ENCODE peak calls at places on chromosomes 12 and 14, in seven cellular contexts. One of them, this sample, is unnamed.

GRCh38 chr14:81172881-81173280 is 47.9 kb downstream of the GTF2A1 start:
- DNase-seq in T-helper 17 cell: no peak
- DNase-seq in CD8-positive, alpha-beta memory T cell: no peak
- DNase-seq in OCI-LY7: peak; percentile 18
- DNase-seq in HepG2: no peak
- DNase-seq in mesenchymal stem cell: peak; percentile 17
- DNase-seq in HCT116: no peak
- DNase-seq in this sample: no peak

GRCh38 chr14:50452979-50453705 is 56.5 kb upstream of the CDKL1 start:
- DNase-seq in HepG2: no peak
- DNase-seq in HCT116: no peak
- DNase-seq in T-helper 17 cell: no peak
- DNase-seq in mesenchymal stem cell: peak; percentile 56
- DNase-seq in CD8-positive, alpha-beta memory T cell: no peak
- DNase-seq in OCI-LY7: no peak
- DNase-seq in this sample: no peak

GRCh38 chr14:94612580-94613554 is 676 bp downstream of the SERPINA3 start:
- DNase-seq in HCT116: no peak
- DNase-seq in CD8-positive, alpha-beta memory T cell: no peak
- DNase-seq in OCI-LY7: no peak
- DNase-seq in HepG2: peak; percentile 27
- DNase-seq in mesenchymal stem cell: no peak
- DNase-seq in T-helper 17 cell: no peak
- DNase-seq in this sample: no peak

GRCh38 chr14:32403688-32404087 is 74.6 kb downstream of the AKAP6 start:
- DNase-seq in HCT116: no peak
- DNase-seq in HepG2: no peak
- DNase-seq in mesenchymal stem cell: no peak
- DNase-seq in CD8-positive, alpha-beta memory T cell: no peak
- DNase-seq in OCI-LY7: no peak
- DNase-seq in T-helper 17 cell: no peak
- DNase-seq in this sample: no peak

GRCh38 chr12:66354291-66354690 is 52.0 kb downstream of the HELB start:
- DNase-seq in T-helper 17 cell: no peak
- DNase-seq in HepG2: no peak
- DNase-seq in CD8-positive, alpha-beta memory T cell: no peak
- DNase-seq in HCT116: no peak
- DNase-seq in OCI-LY7: no peak
- DNase-seq in mesenchymal stem cell: no peak
- DNase-seq in this sample: no peak

GRCh38 chr12:70271025-70271424 is 27.8 kb downstream of the CNOT2 start:
- DNase-seq in T-helper 17 cell: no peak
- DNase-seq in mesenchymal stem cell: no peak
- DNase-seq in HepG2: peak; percentile 72
- DNase-seq in OCI-LY7: no peak
- DNase-seq in HCT116: no peak
- DNase-seq in CD8-positive, alpha-beta memory T cell: no peak
- DNase-seq in this sample: no peak

GRCh38 chr14:52923902-52924575 is 26.8 kb downstream of the FERMT2 start:
- DNase-seq in CD8-positive, alpha-beta memory T cell: no peak
- DNase-seq in HepG2: peak; percentile 43
- DNase-seq in T-helper 17 cell: no peak
- DNase-seq in mesenchymal stem cell: no peak
- DNase-seq in HCT116: no peak
- DNase-seq in OCI-LY7: no peak
- DNase-seq in this sample: no peak

GRCh38 chr12:102172436-102172835 is 25.2 kb downstream of the PMCH start:
- DNase-seq in HCT116: no peak
- DNase-seq in OCI-LY7: no peak
- DNase-seq in HepG2: no peak
- DNase-seq in CD8-positive, alpha-beta memory T cell: no peak
- DNase-seq in mesenchymal stem cell: peak; percentile 26
- DNase-seq in T-helper 17 cell: no peak
- DNase-seq in this sample: no peak

GRCh38 chr12:6943387-6943718 is 263 bp upstream of the RNU7-1 start:
- DNase-seq in T-helper 17 cell: peak; percentile 67
- DNase-seq in mesenchymal stem cell: peak; percentile 97
- DNase-seq in OCI-LY7: peak; percentile 94
- DNase-seq in HepG2: peak; percentile 88
- DNase-seq in HCT116: peak; percentile 89
- DNase-seq in CD8-positive, alpha-beta memory T cell: peak; percentile 89
- DNase-seq in this sample: peak; percentile 90

GRCh38 chr12:95908573-95908972 is 33.8 kb downstream of the CCDC38 start:
- DNase-seq in CD8-positive, alpha-beta memory T cell: no peak
- DNase-seq in HCT116: no peak
- DNase-seq in HepG2: no peak
- DNase-seq in mesenchymal stem cell: no peak
- DNase-seq in T-helper 17 cell: no peak
- DNase-seq in OCI-LY7: no peak
- DNase-seq in this sample: no peak

GRCh38 chr12:83514372-83514771 is 827.7 kb downstream of the TMTC2 start:
- DNase-seq in HepG2: no peak
- DNase-seq in HCT116: peak; percentile 15
- DNase-seq in OCI-LY7: no peak
- DNase-seq in CD8-positive, alpha-beta memory T cell: no peak
- DNase-seq in T-helper 17 cell: no peak
- DNase-seq in mesenchymal stem cell: no peak
- DNase-seq in this sample: no peak

GRCh38 chr12:84315926-84316325 is 596.7 kb downstream of the SLC6A15 start:
- DNase-seq in CD8-positive, alpha-beta memory T cell: no peak
- DNase-seq in HepG2: no peak
- DNase-seq in mesenchymal stem cell: no peak
- DNase-seq in HCT116: no peak
- DNase-seq in T-helper 17 cell: no peak
- DNase-seq in OCI-LY7: no peak
- DNase-seq in this sample: no peak

GRCh38 chr12:42327227-42327590 is 1.2 kb downstream of the PPHLN1 start:
- DNase-seq in CD8-positive, alpha-beta memory T cell: no peak
- DNase-seq in T-helper 17 cell: no peak
- DNase-seq in HCT116: no peak
- DNase-seq in HepG2: no peak
- DNase-seq in mesenchymal stem cell: no peak
- DNase-seq in OCI-LY7: no peak
- DNase-seq in this sample: no peak

GRCh38 chr14:71952381-71953363 is 20.4 kb downstream of the RGS6 start:
- DNase-seq in OCI-LY7: no peak
- DNase-seq in mesenchymal stem cell: no peak
- DNase-seq in T-helper 17 cell: no peak
- DNase-seq in CD8-positive, alpha-beta memory T cell: no peak
- DNase-seq in HepG2: no peak
- DNase-seq in HCT116: no peak
- DNase-seq in this sample: no peak

GRCh38 chr14:93788307-93788556 is at the start of gene PRIMA1:
- DNase-seq in OCI-LY7: no peak
- DNase-seq in HepG2: no peak
- DNase-seq in CD8-positive, alpha-beta memory T cell: no peak
- DNase-seq in mesenchymal stem cell: no peak
- DNase-seq in HCT116: no peak
- DNase-seq in T-helper 17 cell: no peak
- DNase-seq in this sample: no peak

GRCh38 chr12:94806617-94807016 is 156.3 kb upstream of the TMCC3 start:
- DNase-seq in HepG2: no peak
- DNase-seq in T-helper 17 cell: no peak
- DNase-seq in mesenchymal stem cell: no peak
- DNase-seq in HCT116: no peak
- DNase-seq in OCI-LY7: no peak
- DNase-seq in CD8-positive, alpha-beta memory T cell: no peak
- DNase-seq in this sample: no peak

GRCh38 chr12:25960176-25960575 is 1.7 kb downstream of the RASSF8 start:
- DNase-seq in T-helper 17 cell: no peak
- DNase-seq in OCI-LY7: no peak
- DNase-seq in mesenchymal stem cell: peak; percentile 46
- DNase-seq in HepG2: no peak
- DNase-seq in HCT116: no peak
- DNase-seq in CD8-positive, alpha-beta memory T cell: no peak
- DNase-seq in this sample: no peak

GRCh38 chr12:176321-177181 is 37.4 kb downstream of the SLC6A12 start:
- DNase-seq in HepG2: peak; percentile 61
- DNase-seq in T-helper 17 cell: no peak
- DNase-seq in CD8-positive, alpha-beta memory T cell: no peak
- DNase-seq in HCT116: no peak
- DNase-seq in mesenchymal stem cell: peak; percentile 63
- DNase-seq in OCI-LY7: no peak
- DNase-seq in this sample: no peak

GRCh38 chr12:34333337-34333736 is 311.0 kb downstream of the ALG10 start:
- DNase-seq in HCT116: no peak
- DNase-seq in OCI-LY7: no peak
- DNase-seq in T-helper 17 cell: no peak
- DNase-seq in CD8-positive, alpha-beta memory T cell: no peak
- DNase-seq in mesenchymal stem cell: no peak
- DNase-seq in HepG2: no peak
- DNase-seq in this sample: peak; percentile 62
- H3K9me3 ChIP-seq in HCT116: no peaks in the 10 kb centered on the region
- H3K9me3 ChIP-seq in OCI-LY7: no peaks in the 10 kb centered on the region
- H3K9me3 ChIP-seq in T-helper 17 cell: no peaks in the 10 kb centered on the region
- H3K9me3 ChIP-seq in CD8-positive, alpha-beta memory T cell: no peaks in the 10 kb centered on the region
- H3K9me3 ChIP-seq in mesenchymal stem cell: no peaks in the 10 kb centered on the region
- H3K9me3 ChIP-seq in HepG2: no peaks in the 10 kb centered on the region
- H3K9me3 ChIP-seq in this sample: no peaks in the 10 kb centered on the region

GRCh38 chr14:104307627-104308401 is 169.4 kb downstream of the KIF26A start:
- DNase-seq in HCT116: no peak
- DNase-seq in CD8-positive, alpha-beta memory T cell: no peak
- DNase-seq in T-helper 17 cell: no peak
- DNase-seq in OCI-LY7: no peak
- DNase-seq in HepG2: no peak
- DNase-seq in mesenchymal stem cell: no peak
- DNase-seq in this sample: peak; percentile 71

GRCh38 chr14:104313674-104314073 is 175.3 kb downstream of the KIF26A start:
- DNase-seq in T-helper 17 cell: no peak
- DNase-seq in HCT116: no peak
- DNase-seq in HepG2: no peak
- DNase-seq in OCI-LY7: no peak
- DNase-seq in CD8-positive, alpha-beta memory T cell: no peak
- DNase-seq in mesenchymal stem cell: no peak
- DNase-seq in this sample: no peak

GRCh38 chr14:104309657-104310369 is 171.4 kb downstream of the KIF26A start:
- DNase-seq in T-helper 17 cell: no peak
- DNase-seq in HepG2: no peak
- DNase-seq in mesenchymal stem cell: no peak
- DNase-seq in OCI-LY7: no peak
- DNase-seq in HCT116: no peak
- DNase-seq in CD8-positive, alpha-beta memory T cell: no peak
- DNase-seq in this sample: peak; percentile 20

GRCh38 chr14:104314251-104314941 is 176.0 kb downstream of the KIF26A start:
- DNase-seq in CD8-positive, alpha-beta memory T cell: no peak
- DNase-seq in mesenchymal stem cell: no peak
- DNase-seq in HepG2: no peak
- DNase-seq in T-helper 17 cell: no peak
- DNase-seq in OCI-LY7: no peak
- DNase-seq in HCT116: no peak
- DNase-seq in this sample: peak; percentile 65

GRCh38 chr14:104311358-104311757 is 173.0 kb downstream of the KIF26A start:
- DNase-seq in T-helper 17 cell: no peak
- DNase-seq in HCT116: no peak
- DNase-seq in OCI-LY7: no peak
- DNase-seq in CD8-positive, alpha-beta memory T cell: no peak
- DNase-seq in mesenchymal stem cell: no peak
- DNase-seq in HepG2: no peak
- DNase-seq in this sample: no peak
- H3K9me3 ChIP-seq in T-helper 17 cell: no peaks in the 10 kb centered on the region
- H3K9me3 ChIP-seq in HCT116: no peaks in the 10 kb centered on the region
- H3K9me3 ChIP-seq in OCI-LY7: no peaks in the 10 kb centered on the region
- H3K9me3 ChIP-seq in CD8-positive, alpha-beta memory T cell: no peaks in the 10 kb centered on the region
- H3K9me3 ChIP-seq in mesenchymal stem cell: no peaks in the 10 kb centered on the region
- H3K9me3 ChIP-seq in HepG2: no peaks in the 10 kb centered on the region
- H3K9me3 ChIP-seq in this sample: no peaks in the 10 kb centered on the region

GRCh38 chr14:105817971-105818711 is 291.8 kb downstream of the TMEM121 start:
- DNase-seq in mesenchymal stem cell: no peak
- DNase-seq in T-helper 17 cell: no peak
- DNase-seq in CD8-positive, alpha-beta memory T cell: no peak
- DNase-seq in OCI-LY7: peak; percentile 100
- DNase-seq in HepG2: no peak
- DNase-seq in HCT116: no peak
- DNase-seq in this sample: peak; percentile 54
- H3K9me3 ChIP-seq in mesenchymal stem cell: peaks cover 20% of the 10 kb centered on the region
- H3K9me3 ChIP-seq in T-helper 17 cell: no peaks in the 10 kb centered on the region
- H3K9me3 ChIP-seq in CD8-positive, alpha-beta memory T cell: no peaks in the 10 kb centered on the region
- H3K9me3 ChIP-seq in OCI-LY7: peaks cover 20% of the 10 kb centered on the region
- H3K9me3 ChIP-seq in HepG2: no peaks in the 10 kb centered on the region
- H3K9me3 ChIP-seq in HCT116: no peaks in the 10 kb centered on the region
- H3K9me3 ChIP-seq in this sample: no peaks in the 10 kb centered on the region

GRCh38 chr14:104192146-104192882 is 53.9 kb downstream of the KIF26A start:
- DNase-seq in OCI-LY7: no peak
- DNase-seq in HCT116: no peak
- DNase-seq in mesenchymal stem cell: no peak
- DNase-seq in T-helper 17 cell: no peak
- DNase-seq in CD8-positive, alpha-beta memory T cell: no peak
- DNase-seq in HepG2: no peak
- DNase-seq in this sample: no peak
- H3K9me3 ChIP-seq in OCI-LY7: no peaks in the 10 kb centered on the region
- H3K9me3 ChIP-seq in HCT116: no peaks in the 10 kb centered on the region
- H3K9me3 ChIP-seq in mesenchymal stem cell: no peaks in the 10 kb centered on the region
- H3K9me3 ChIP-seq in T-helper 17 cell: no peaks in the 10 kb centered on the region
- H3K9me3 ChIP-seq in CD8-positive, alpha-beta memory T cell: no peaks in the 10 kb centered on the region
- H3K9me3 ChIP-seq in HepG2: no peaks in the 10 kb centered on the region
- H3K9me3 ChIP-seq in this sample: no peaks in the 10 kb centered on the region

DNA sequence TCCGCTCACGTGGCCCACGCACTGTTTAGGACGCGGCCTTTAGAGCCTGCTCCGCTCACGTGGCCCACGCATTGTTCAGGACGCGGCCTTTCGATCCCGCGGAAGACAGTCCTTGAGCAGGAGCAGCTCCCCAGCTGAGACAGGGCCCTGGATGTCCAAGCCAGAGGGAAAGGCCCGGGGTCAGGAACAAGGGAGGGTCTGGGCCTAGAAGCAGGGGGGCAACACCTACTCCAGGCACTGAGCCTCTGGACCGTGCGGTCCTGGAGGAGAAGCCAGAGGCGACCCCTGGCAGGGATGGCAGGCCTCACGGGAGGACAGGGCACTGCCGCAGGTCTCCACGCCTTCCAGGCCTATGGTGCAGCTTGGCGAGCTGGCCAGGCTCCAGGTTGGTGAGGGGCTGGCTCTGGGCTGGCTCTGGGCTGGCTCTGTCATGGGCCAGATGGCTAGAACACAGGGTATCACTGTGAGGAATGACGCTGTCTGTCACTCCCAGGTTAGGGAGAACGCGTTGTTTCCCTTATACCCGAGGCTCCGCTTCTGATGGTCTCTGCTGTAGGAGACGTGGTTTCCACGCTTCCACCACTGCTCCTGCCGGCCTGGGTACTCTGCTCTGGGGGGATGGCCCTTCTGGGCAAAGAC is 341.7 kb downstream of the TMEM121 start:
- DNase-seq in CD8-positive, alpha-beta memory T cell: no peak
- DNase-seq in mesenchymal stem cell: no peak
- DNase-seq in OCI-LY7: no peak
- DNase-seq in HCT116: no peak
- DNase-seq in HepG2: no peak
- DNase-seq in T-helper 17 cell: no peak
- DNase-seq in this sample: no peak
- H3K9me3 ChIP-seq in CD8-positive, alpha-beta memory T cell: no peaks in the 10 kb centered on the region
- H3K9me3 ChIP-seq in mesenchymal stem cell: peaks cover 8% of the 10 kb centered on the region
- H3K9me3 ChIP-seq in OCI-LY7: no peaks in the 10 kb centered on the region
- H3K9me3 ChIP-seq in HCT116: no peaks in the 10 kb centered on the region
- H3K9me3 ChIP-seq in HepG2: no peaks in the 10 kb centered on the region
- H3K9me3 ChIP-seq in T-helper 17 cell: no peaks in the 10 kb centered on the region
- H3K9me3 ChIP-seq in this sample: no peaks in the 10 kb centered on the region

GRCh38 chr14:27411021-27411420 is 813.2 kb upstream of the NOVA1 start:
- DNase-seq in mesenchymal stem cell: no peak
- DNase-seq in HCT116: no peak
- DNase-seq in OCI-LY7: no peak
- DNase-seq in CD8-positive, alpha-beta memory T cell: no peak
- DNase-seq in T-helper 17 cell: no peak
- DNase-seq in HepG2: no peak
- DNase-seq in this sample: no peak
- H3K9me3 ChIP-seq in mesenchymal stem cell: no peaks in the 10 kb centered on the region
- H3K9me3 ChIP-seq in HCT116: peaks cover 13% of the 10 kb centered on the region
- H3K9me3 ChIP-seq in OCI-LY7: peaks cover 21% of the 10 kb centered on the region
- H3K9me3 ChIP-seq in CD8-positive, alpha-beta memory T cell: no peaks in the 10 kb centered on the region
- H3K9me3 ChIP-seq in T-helper 17 cell: no peaks in the 10 kb centered on the region
- H3K9me3 ChIP-seq in HepG2: peaks cover 87% of the 10 kb centered on the region
- H3K9me3 ChIP-seq in this sample: no peaks in the 10 kb centered on the region